ENCODE peak calls at places on chromosomes 2 and 18, in five cellular contexts. D is AG10803, A is GDM1, T is progenitor cell of endocrine pancreas, M is anterior cingulate cortex. L is an unnamed sample.

GRCh38 chr2:237075749-237076599 is 9.7 kb upstream of the COPS8 start:
- DNase-seq in M (no peak), A (no peak), D (no peak), T (no peak), L (no peak)

GRCh38 chr2:217489145-217489960 is 513.4 kb downstream of the TNS1 start:
- DNase-seq in T (no peak), D (peak), M (no peak), A (no peak), L (no peak)

GRCh38 chr2:54895735-54896134 is 154.5 kb downstream of the RTN4 start:
- DNase-seq in A (no peak), M (no peak), D (peak), T (no peak), L (no peak)

GRCh38 chr18:50847192-50847591 is 27.4 kb upstream of the MRO start:
- DNase-seq in T (no peak), A (no peak), M (no peak), D (peak), L (no peak)

GRCh38 chr2:200618051-200618419 is 32.2 kb downstream of the AOX1 start:
- DNase-seq in D (no peak), T (no peak), A (no peak), M (no peak), L (no peak)

GRCh38 chr18:58416704-58417683 is 211.9 kb downstream of the ALPK2 start:
- DNase-seq in D (peak), M (no peak), T (no peak), A (no peak), L (no peak)

GRCh38 chr2:164287041-164287440 is 334.2 kb downstream of the GRB14 start:
- DNase-seq in M (no peak), T (no peak), A (no peak), D (no peak), L (no peak)

GRCh38 chr2:105674406-105674805 is 70.3 kb upstream of the NCK2 start:
- DNase-seq in A (no peak), D (no peak), M (no peak), T (no peak), L (no peak)

GRCh38 chr2:38277245-38278119 is 99.6 kb downstream of the ATL2 start:
- DNase-seq in M (no peak), T (no peak), D (no peak), A (no peak), L (no peak)

GRCh38 chr18:76573325-76574025 is 78.4 kb upstream of the ZNF516 start:
- DNase-seq in T (no peak), D (peak), M (no peak), A (no peak), L (no peak)

GRCh38 chr2:226683196-226683595 is 116.4 kb downstream of the IRS1 start:
- DNase-seq in M (no peak), T (no peak), A (no peak), D (peak), L (no peak)

GRCh38 chr2:86396304-86396785 is 44.8 kb upstream of the KDM3A start:
- DNase-seq in A (peak), T (no peak), D (peak), M (no peak), L (no peak)

GRCh38 chr2:159595410-159596046 is 20.8 kb downstream of the BAZ2B start:
- DNase-seq in T (no peak), A (peak), M (no peak), D (no peak), L (no peak)

GRCh38 chr18:76496200-76496890 is 1.3 kb upstream of the ZNF516 start:
- DNase-seq in D (peak), T (peak), A (no peak), M (no peak), L (peak)

GRCh38 chr18:29154196-29154757 is 977.3 kb upstream of the CDH2 start:
- DNase-seq in A (no peak), D (peak), M (no peak), T (no peak), L (no peak)